ENCODE peak calls at places on chromosomes 11 and 22, in six cellular contexts. One of them, this sample, is unnamed.

GRCh38 chr11:45850446-45850845 is 3.2 kb downstream of the CRY2 start:
- DNase-seq in OCI-LY7: no peak
- DNase-seq in tibial artery: no peak
- DNase-seq in AG10803: no peak
- DNase-seq in bronchial epithelial cell: no peak
- DNase-seq in heart left ventricle: no peak
- DNase-seq in this sample: peak

GRCh38 chr11:122711831-122712378 is 56.4 kb downstream of the UBASH3B start:
- DNase-seq in OCI-LY7: peak
- DNase-seq in tibial artery: no peak
- DNase-seq in AG10803: peak
- DNase-seq in heart left ventricle: no peak
- DNase-seq in bronchial epithelial cell: peak
- DNase-seq in this sample: peak

GRCh38 chr11:116072776-116073175 is 568.6 kb upstream of the CADM1 start:
- DNase-seq in tibial artery: no peak
- DNase-seq in OCI-LY7: peak
- DNase-seq in bronchial epithelial cell: no peak
- DNase-seq in heart left ventricle: no peak
- DNase-seq in AG10803: no peak
- DNase-seq in this sample: no peak

GRCh38 chr11:69249086-69249640 is 44.8 kb upstream of the MYEOV start:
- DNase-seq in heart left ventricle: no peak
- DNase-seq in OCI-LY7: no peak
- DNase-seq in tibial artery: peak
- DNase-seq in AG10803: no peak
- DNase-seq in bronchial epithelial cell: no peak
- DNase-seq in this sample: no peak

GRCh38 chr11:134363592-134363991 is 31.8 kb downstream of the GLB1L2 start:
- DNase-seq in tibial artery: no peak
- DNase-seq in heart left ventricle: no peak
- DNase-seq in AG10803: no peak
- DNase-seq in bronchial epithelial cell: no peak
- DNase-seq in OCI-LY7: peak
- DNase-seq in this sample: no peak

GRCh38 chr11:108198833-108199232 is 23.6 kb downstream of the NPAT start:
- DNase-seq in OCI-LY7: no peak
- DNase-seq in bronchial epithelial cell: peak
- DNase-seq in AG10803: no peak
- DNase-seq in heart left ventricle: no peak
- DNase-seq in tibial artery: peak
- DNase-seq in this sample: no peak

GRCh38 chr22:30270841-30271240 is 4.2 kb upstream of the OSM start:
- DNase-seq in tibial artery: peak
- DNase-seq in heart left ventricle: peak
- DNase-seq in AG10803: no peak
- DNase-seq in bronchial epithelial cell: no peak
- DNase-seq in OCI-LY7: no peak
- DNase-seq in this sample: peak

GRCh38 chr22:45996241-45997076 is 19.5 kb upstream of the WNT7B start:
- DNase-seq in heart left ventricle: peak
- DNase-seq in OCI-LY7: no peak
- DNase-seq in tibial artery: peak
- DNase-seq in AG10803: peak
- DNase-seq in bronchial epithelial cell: no peak
- DNase-seq in this sample: peak

GRCh38 chr22:44406581-44407403 is 91.2 kb downstream of the RTL6 start:
- DNase-seq in tibial artery: no peak
- DNase-seq in AG10803: no peak
- DNase-seq in OCI-LY7: no peak
- DNase-seq in heart left ventricle: peak
- DNase-seq in bronchial epithelial cell: peak
- DNase-seq in this sample: no peak

GRCh38 chr11:31397239-31397834 is 27.7 kb downstream of the DNAJC24 start:
- DNase-seq in AG10803: peak
- DNase-seq in heart left ventricle: no peak
- DNase-seq in tibial artery: no peak
- DNase-seq in bronchial epithelial cell: peak
- DNase-seq in OCI-LY7: peak
- DNase-seq in this sample: peak

GRCh38 chr11:123601136-123601535 is 53.3 kb downstream of the SCN3B start:
- DNase-seq in tibial artery: no peak
- DNase-seq in AG10803: peak
- DNase-seq in heart left ventricle: no peak
- DNase-seq in OCI-LY7: no peak
- DNase-seq in bronchial epithelial cell: peak
- DNase-seq in this sample: peak

GRCh38 chr11:121652982-121653381 is 200.2 kb upstream of the SORL1-AS1 start:
- DNase-seq in heart left ventricle: no peak
- DNase-seq in tibial artery: no peak
- DNase-seq in OCI-LY7: peak
- DNase-seq in AG10803: peak
- DNase-seq in bronchial epithelial cell: no peak
- DNase-seq in this sample: peak

GRCh38 chr11:69131644-69132300 is 24.0 kb upstream of the SMIM38 start:
- DNase-seq in bronchial epithelial cell: peak
- DNase-seq in AG10803: peak
- DNase-seq in OCI-LY7: no peak
- DNase-seq in heart left ventricle: no peak
- DNase-seq in tibial artery: peak
- DNase-seq in this sample: peak

GRCh38 chr11:44754876-44755552 is 28.3 kb downstream of the TSPAN18 start:
- DNase-seq in heart left ventricle: no peak
- DNase-seq in tibial artery: no peak
- DNase-seq in bronchial epithelial cell: no peak
- DNase-seq in OCI-LY7: no peak
- DNase-seq in AG10803: no peak
- DNase-seq in this sample: no peak

DNA sequence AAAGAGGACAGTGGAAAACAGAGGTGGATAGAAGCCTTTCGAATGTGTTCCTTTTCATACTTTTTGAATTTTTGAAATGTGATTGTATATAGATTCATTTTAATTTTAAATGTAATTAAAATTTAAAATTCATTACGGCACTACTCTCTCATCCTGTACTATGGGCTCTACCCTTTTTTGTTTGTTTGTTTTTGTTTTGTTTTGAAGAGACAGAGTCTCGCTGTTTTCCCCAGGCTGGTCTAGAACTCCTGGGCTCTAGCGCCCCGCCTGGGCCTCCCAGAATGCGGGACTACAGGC is 11.9 kb upstream of the HDHD5 start:
- DNase-seq in tibial artery: no peak
- DNase-seq in heart left ventricle: no peak
- DNase-seq in AG10803: no peak
- DNase-seq in bronchial epithelial cell: no peak
- DNase-seq in OCI-LY7: no peak
- DNase-seq in this sample: no peak
- TF ChIP-seq CTCF in tibial artery: no peak
- TF ChIP-seq CTCF in heart left ventricle: no peak
- TF ChIP-seq CTCF in AG10803: peak
- TF ChIP-seq CTCF in bronchial epithelial cell: no peak
- TF ChIP-seq CTCF in OCI-LY7: no peak
- TF ChIP-seq CTCF in this sample: peak

GRCh38 chr11:11152877-11153276 is 200.2 kb downstream of the CSNK2A3 start:
- DNase-seq in bronchial epithelial cell: no peak
- DNase-seq in heart left ventricle: no peak
- DNase-seq in tibial artery: no peak
- DNase-seq in AG10803: no peak
- DNase-seq in OCI-LY7: no peak
- DNase-seq in this sample: no peak

GRCh38 chr11:11157201-11157600 is 195.8 kb downstream of the CSNK2A3 start:
- DNase-seq in AG10803: peak
- DNase-seq in tibial artery: no peak
- DNase-seq in bronchial epithelial cell: peak
- DNase-seq in OCI-LY7: peak
- DNase-seq in heart left ventricle: no peak
- DNase-seq in this sample: peak

GRCh38 chr11:11155962-11156815 is 196.9 kb downstream of the CSNK2A3 start:
- DNase-seq in heart left ventricle: no peak
- DNase-seq in OCI-LY7: peak
- DNase-seq in bronchial epithelial cell: no peak
- DNase-seq in tibial artery: no peak
- DNase-seq in AG10803: no peak
- DNase-seq in this sample: no peak
- TF ChIP-seq CTCF in heart left ventricle: peak
- TF ChIP-seq CTCF in OCI-LY7: peak
- TF ChIP-seq CTCF in bronchial epithelial cell: peak
- TF ChIP-seq CTCF in tibial artery: peak
- TF ChIP-seq CTCF in AG10803: peak
- TF ChIP-seq CTCF in this sample: peak

DNA sequence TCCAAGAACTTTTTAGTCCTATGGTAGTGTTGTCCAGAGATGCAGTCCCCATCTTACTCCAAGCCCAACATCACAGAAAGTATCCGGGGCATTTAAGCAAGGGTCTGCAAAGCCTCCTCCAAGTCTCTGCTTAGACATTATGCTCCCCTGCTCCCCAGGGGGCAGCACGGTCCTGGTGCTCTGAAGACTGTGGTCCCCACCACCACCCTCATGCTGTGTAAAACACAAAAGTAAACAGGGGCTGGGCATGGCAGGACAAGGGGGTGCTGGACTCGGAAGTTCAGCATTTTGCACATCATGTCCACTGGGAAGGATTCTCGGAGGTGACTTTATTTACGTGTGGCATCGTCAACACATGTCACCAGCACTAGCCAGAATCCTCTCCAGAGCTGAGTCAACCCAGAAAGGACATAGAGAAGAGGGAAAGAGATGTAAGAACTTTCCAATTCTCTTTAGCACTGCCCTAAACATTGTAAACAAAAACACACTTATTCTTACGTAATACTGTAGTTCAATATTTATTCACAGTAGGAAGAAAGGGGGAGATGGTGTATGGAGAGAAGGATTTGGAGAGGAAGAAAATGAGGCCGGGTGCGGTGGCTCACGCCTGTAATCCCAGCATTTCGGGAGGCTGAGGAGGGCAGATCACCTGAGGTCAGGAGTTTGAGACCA is 37.7 kb downstream of the TCIRG1 start:
- DNase-seq in AG10803: no peak
- DNase-seq in heart left ventricle: no peak
- DNase-seq in OCI-LY7: peak
- DNase-seq in tibial artery: no peak
- DNase-seq in bronchial epithelial cell: no peak
- DNase-seq in this sample: no peak
- TF ChIP-seq CTCF in AG10803: no peak
- TF ChIP-seq CTCF in heart left ventricle: no peak
- TF ChIP-seq CTCF in OCI-LY7: peak
- TF ChIP-seq CTCF in tibial artery: no peak
- TF ChIP-seq CTCF in bronchial epithelial cell: peak
- TF ChIP-seq CTCF in this sample: no peak

GRCh38 chr11:80502511-80502910 is 1061.7 kb upstream of the TENM4 start:
- DNase-seq in OCI-LY7: no peak
- DNase-seq in AG10803: no peak
- DNase-seq in bronchial epithelial cell: no peak
- DNase-seq in heart left ventricle: no peak
- DNase-seq in tibial artery: no peak
- DNase-seq in this sample: no peak
- TF ChIP-seq CTCF in OCI-LY7: no peak
- TF ChIP-seq CTCF in AG10803: no peak
- TF ChIP-seq CTCF in bronchial epithelial cell: no peak
- TF ChIP-seq CTCF in heart left ventricle: no peak
- TF ChIP-seq CTCF in tibial artery: no peak
- TF ChIP-seq CTCF in this sample: no peak

GRCh38 chr11:100009728-100010127 is 677.4 kb upstream of the ARHGAP42 start:
- DNase-seq in tibial artery: no peak
- DNase-seq in OCI-LY7: no peak
- DNase-seq in heart left ventricle: no peak
- DNase-seq in AG10803: no peak
- DNase-seq in bronchial epithelial cell: no peak
- DNase-seq in this sample: no peak

GRCh38 chr11:100004541-100004940 is 682.5 kb upstream of the ARHGAP42 start:
- DNase-seq in tibial artery: no peak
- DNase-seq in heart left ventricle: no peak
- DNase-seq in OCI-LY7: no peak
- DNase-seq in AG10803: no peak
- DNase-seq in bronchial epithelial cell: peak
- DNase-seq in this sample: no peak

GRCh38 chr11:100008440-100008839 is 678.6 kb upstream of the ARHGAP42 start:
- DNase-seq in OCI-LY7: no peak
- DNase-seq in heart left ventricle: no peak
- DNase-seq in tibial artery: no peak
- DNase-seq in bronchial epithelial cell: no peak
- DNase-seq in AG10803: no peak
- DNase-seq in this sample: no peak

DNA sequence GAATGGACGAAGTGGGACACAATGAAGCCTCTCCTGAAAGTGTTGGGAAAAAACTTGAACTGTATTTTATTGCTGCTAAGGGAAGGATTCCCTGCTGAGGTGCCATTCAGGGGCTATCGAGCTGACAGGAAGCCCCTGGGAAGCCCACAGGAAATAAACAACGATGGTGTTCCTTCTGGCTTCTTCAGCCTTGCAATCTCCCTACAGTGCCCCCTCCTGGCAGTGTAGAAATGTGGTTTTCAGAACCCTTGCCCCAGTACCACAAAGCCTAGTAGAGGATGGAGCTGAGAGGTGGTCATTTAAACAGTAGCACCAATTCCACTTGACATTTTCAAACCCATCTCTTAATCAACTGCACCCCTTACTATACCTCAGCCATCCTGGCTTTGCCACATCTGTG is 676.7 kb upstream of the ARHGAP42 start:
- DNase-seq in OCI-LY7: no peak
- DNase-seq in tibial artery: no peak
- DNase-seq in heart left ventricle: no peak
- DNase-seq in AG10803: no peak
- DNase-seq in bronchial epithelial cell: no peak
- DNase-seq in this sample: no peak
- TF ChIP-seq CTCF in OCI-LY7: peak
- TF ChIP-seq CTCF in tibial artery: no peak
- TF ChIP-seq CTCF in heart left ventricle: no peak
- TF ChIP-seq CTCF in AG10803: no peak
- TF ChIP-seq CTCF in bronchial epithelial cell: peak
- TF ChIP-seq CTCF in this sample: no peak

GRCh38 chr11:13008625-13009475 is at the start of gene RASSF10:
- DNase-seq in tibial artery: no peak
- DNase-seq in AG10803: no peak
- DNase-seq in bronchial epithelial cell: peak
- DNase-seq in heart left ventricle: peak
- DNase-seq in OCI-LY7: no peak
- DNase-seq in this sample: peak
- TF ChIP-seq CTCF in tibial artery: no peak
- TF ChIP-seq CTCF in AG10803: no peak
- TF ChIP-seq CTCF in bronchial epithelial cell: no peak
- TF ChIP-seq CTCF in heart left ventricle: no peak
- TF ChIP-seq CTCF in OCI-LY7: no peak
- TF ChIP-seq CTCF in this sample: no peak

GRCh38 chr11:9120659-9121350 is 29.4 kb upstream of the SCUBE2 start:
- DNase-seq in heart left ventricle: no peak
- DNase-seq in bronchial epithelial cell: no peak
- DNase-seq in OCI-LY7: no peak
- DNase-seq in tibial artery: no peak
- DNase-seq in AG10803: no peak
- DNase-seq in this sample: no peak
- TF ChIP-seq CTCF in heart left ventricle: no peak
- TF ChIP-seq CTCF in bronchial epithelial cell: no peak
- TF ChIP-seq CTCF in OCI-LY7: peak
- TF ChIP-seq CTCF in tibial artery: no peak
- TF ChIP-seq CTCF in AG10803: no peak
- TF ChIP-seq CTCF in this sample: peak